ENCODE peak calls at places on chromosome 5, in nine cellular contexts. M is epithelial cell of proximal tubule, K is SK-N-SH, S is lower lobe of right lung, I is GM12864, Q is fibroblast of villous mesenchyme, R is epithelial cell of esophagus, X is tibial artery, Z is H1. E is an unnamed sample.

GRCh38 chr5:2801602-2802525 is 50.4 kb upstream of the IRX2 start:
- DNase-seq in M (no peak), K (no peak), S (no peak), I (no peak), Q (no peak), R (peak), X (no peak), Z (no peak), E (no peak)

GRCh38 chr5:79513519-79514390 is at the start of gene HOMER1:
- DNase-seq in M (no peak), K (peak), S (peak), I (peak), Q (peak), R (peak), X (peak), Z (no peak), E (peak)

GRCh38 chr5:172502969-172503368 is 48.6 kb upstream of the SH3PXD2B start:
- DNase-seq in M (no peak), K (peak), S (no peak), I (no peak), Q (no peak), R (peak), X (no peak), Z (no peak), E (no peak)

GRCh38 chr5:17180957-17181723 is 36.3 kb upstream of the BASP1 start:
- DNase-seq in M (no peak), K (peak), S (no peak), I (no peak), Q (peak), R (peak), X (no peak), Z (no peak), E (no peak)

GRCh38 chr5:89313804-89314588 is 431.0 kb upstream of the MEF2C start:
- DNase-seq in M (peak), K (no peak), S (no peak), I (peak), Q (peak), R (peak), X (no peak), Z (no peak), E (peak)

GRCh38 chr5:108193021-108193795 is 188.7 kb downstream of the FBXL17 start:
- DNase-seq in M (peak), K (no peak), S (no peak), I (no peak), Q (peak), R (no peak), X (no peak), Z (no peak), E (no peak)

GRCh38 chr5:140207250-140207954 is 32.4 kb downstream of the CYSTM1 start:
- DNase-seq in M (no peak), K (no peak), S (no peak), I (no peak), Q (no peak), R (no peak), X (no peak), Z (no peak), E (no peak)

GRCh38 chr5:107254214-107254901 is 416.4 kb downstream of the EFNA5 start:
- DNase-seq in M (no peak), K (no peak), S (no peak), I (no peak), Q (no peak), R (no peak), X (no peak), Z (no peak), E (no peak)

GRCh38 chr5:179404321-179405053 is 59.2 kb upstream of the ADAMTS2 start:
- DNase-seq in M (no peak), K (peak), S (no peak), I (no peak), Q (peak), R (no peak), X (no peak), Z (no peak), E (no peak)

GRCh38 chr5:125607018-125607417 is 816.2 kb upstream of the GRAMD2B start:
- DNase-seq in M (no peak), K (no peak), S (no peak), I (no peak), Q (peak), R (no peak), X (no peak), Z (no peak), E (no peak)

GRCh38 chr5:43602456-43602817 is 543 bp upstream of the NNT start:
- DNase-seq in M (no peak), K (peak), S (no peak), I (no peak), Q (peak), R (peak), X (peak), Z (no peak), E (peak)

GRCh38 chr5:146338774-146339714 is at the start of gene POU4F3:
- DNase-seq in M (no peak), K (peak), S (no peak), I (no peak), Q (no peak), R (no peak), X (no peak), Z (peak), E (no peak)

GRCh38 chr5:160375166-160375565 is 4.7 kb upstream of the C1QTNF2 start:
- DNase-seq in M (no peak), K (no peak), S (no peak), I (no peak), Q (peak), R (no peak), X (no peak), Z (no peak), E (no peak)

GRCh38 chr5:160369990-160370712 is at the start of gene C1QTNF2:
- DNase-seq in M (no peak), K (peak), S (peak), I (no peak), Q (peak), R (peak), X (peak), Z (no peak), E (no peak)

GRCh38 chr5:160366230-160366629 is 4.2 kb downstream of the C1QTNF2 start:
- DNase-seq in M (no peak), K (no peak), S (no peak), I (no peak), Q (no peak), R (peak), X (no peak), Z (no peak), E (no peak)

GRCh38 chr5:160367261-160367660 is 3.2 kb downstream of the C1QTNF2 start:
- DNase-seq in M (no peak), K (no peak), S (no peak), I (no peak), Q (no peak), R (no peak), X (no peak), Z (no peak), E (no peak)

DNA sequence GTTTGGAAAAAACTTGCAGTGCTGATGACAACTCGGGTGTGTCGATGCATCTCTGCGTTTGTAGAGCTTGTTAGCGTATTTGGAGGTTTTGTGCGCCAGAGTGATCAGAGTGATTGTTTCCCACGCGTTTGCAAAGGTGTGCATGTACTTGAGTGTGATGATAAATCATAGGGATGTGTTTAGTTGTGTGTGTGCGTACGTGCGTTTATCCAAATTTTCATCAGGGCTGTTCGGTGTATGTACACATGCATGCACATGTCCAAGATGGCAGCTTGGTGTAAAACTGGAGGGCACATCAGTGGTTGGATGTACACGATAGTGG is 248 bp upstream of the C1QTNF2 start:
- DNase-seq in M (no peak), K (no peak), S (no peak), I (no peak), Q (no peak), R (no peak), X (no peak), Z (no peak), E (no peak)
- H3K4me3 ChIP-seq in M (peak), K (peak), S (peak), I (peak), Q (peak), R (peak), X (peak), Z (peak), E (no peak)

GRCh38 chr5:151222769-151223446 is 984 bp downstream of the CCDC69 start:
- DNase-seq in M (no peak), K (no peak), S (peak), I (no peak), Q (no peak), R (peak), X (peak), Z (no peak), E (no peak)

GRCh38 chr5:151224372-151224771 is 480 bp upstream of the CCDC69 start:
- DNase-seq in M (no peak), K (no peak), S (no peak), I (no peak), Q (no peak), R (no peak), X (no peak), Z (no peak), E (no peak)

GRCh38 chr5:151223447-151224264 is at the start of gene CCDC69:
- DNase-seq in M (no peak), K (peak), S (peak), I (no peak), Q (peak), R (peak), X (peak), Z (no peak), E (no peak)

GRCh38 chr5:151221574-151221973 is 2.3 kb downstream of the CCDC69 start:
- DNase-seq in M (no peak), K (no peak), S (no peak), I (no peak), Q (no peak), R (peak), X (no peak), Z (no peak), E (no peak)

GRCh38 chr5:151222054-151222768 is 1.7 kb downstream of the CCDC69 start:
- DNase-seq in M (no peak), K (no peak), S (no peak), I (no peak), Q (no peak), R (no peak), X (no peak), Z (no peak), E (no peak)
- H3K4me3 ChIP-seq in M (no peak), K (no peak), S (peak), I (peak), Q (no peak), R (no peak), X (peak), Z (no peak), E (no peak)

DNA sequence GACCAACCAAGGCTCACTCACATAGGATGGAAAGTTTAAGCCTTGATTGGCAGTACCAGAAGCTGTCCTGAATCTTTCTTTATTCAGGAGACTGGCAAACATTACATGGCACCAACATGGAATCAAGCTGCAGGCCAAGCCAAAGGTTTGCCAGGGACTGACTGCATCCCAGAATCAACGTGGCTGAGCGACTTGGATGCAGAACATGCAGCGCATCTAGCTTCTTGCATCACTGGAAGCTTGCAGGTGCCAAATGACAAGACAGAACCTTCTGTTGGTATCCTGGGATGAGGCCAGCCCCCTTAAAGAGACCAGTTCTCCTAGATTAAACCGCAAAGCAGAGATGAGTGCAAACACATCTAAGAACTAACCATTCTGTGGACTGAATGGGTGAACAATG is 413.4 kb downstream of the ENC1 start:
- DNase-seq in M (no peak), K (no peak), S (no peak), I (no peak), Q (no peak), R (no peak), X (no peak), Z (no peak), E (no peak)
- H3K4me3 ChIP-seq in M (no peak), K (no peak), S (no peak), I (no peak), Q (no peak), R (no peak), X (no peak), Z (no peak), E (no peak)

DNA sequence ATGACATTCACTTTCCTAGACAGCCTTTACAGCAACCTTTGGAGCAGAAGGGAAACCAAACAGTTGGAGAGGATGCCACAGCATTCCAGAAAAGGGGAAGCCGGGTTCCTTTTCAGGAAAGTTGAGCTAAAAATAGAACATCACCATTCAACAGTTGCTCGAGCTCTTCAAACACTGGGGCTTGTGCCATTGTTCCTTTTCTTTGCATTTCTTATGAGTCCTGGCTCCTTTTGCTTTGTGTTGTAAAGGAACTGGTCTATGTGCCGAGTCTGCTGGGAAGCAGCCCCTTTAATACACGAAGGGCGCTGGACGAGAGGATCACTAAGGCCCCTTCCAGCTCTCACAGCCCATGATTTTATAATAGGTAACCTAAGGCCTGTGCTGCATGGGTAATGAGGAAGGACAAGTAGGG is 23.3 kb downstream of the IQGAP2 start:
- DNase-seq in M (no peak), K (no peak), S (no peak), I (no peak), Q (no peak), R (no peak), X (no peak), Z (no peak), E (no peak)
- H3K4me3 ChIP-seq in M (no peak), K (no peak), S (no peak), I (no peak), Q (no peak), R (no peak), X (no peak), Z (no peak), E (no peak)

DNA sequence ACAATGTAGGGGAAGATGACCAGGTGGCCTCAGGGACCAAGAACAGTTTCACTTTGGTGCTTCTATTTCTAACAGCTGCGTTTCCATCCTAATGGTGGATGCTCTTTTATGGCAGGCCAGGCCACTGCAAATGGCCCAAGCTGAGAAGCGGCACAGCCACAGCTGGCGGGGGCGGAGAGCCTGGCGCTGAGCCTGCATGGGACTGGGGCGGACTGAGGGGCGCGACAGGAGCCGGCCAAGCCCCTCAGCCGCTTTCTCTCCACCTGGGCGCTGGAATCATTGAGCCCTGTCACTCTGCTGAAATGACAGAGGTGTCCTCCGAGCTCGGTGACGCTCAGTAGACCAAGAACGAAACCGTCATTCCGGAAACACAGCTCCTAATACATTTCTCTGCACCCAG is 317.3 kb upstream of the PDE4D start:
- DNase-seq in M (no peak), K (no peak), S (no peak), I (no peak), Q (no peak), R (no peak), X (no peak), Z (no peak), E (no peak)
- H3K4me3 ChIP-seq in M (peak), K (no peak), S (no peak), I (no peak), Q (peak), R (no peak), X (peak), Z (no peak), E (no peak)